ENCODE peak calls at places on chromosome 7, in five cellular contexts. One of them, this sample, is unnamed.

GRCh38 chr7:157404845-157405481 is 68.2 kb downstream of the DNAJB6 start:
- DNase-seq in AG10803: peak; percentile 86
- DNase-seq in tibial artery: no peak
- DNase-seq in endodermal cell: no peak
- DNase-seq in WERI-Rb-1: no peak
- DNase-seq in this sample: peak; percentile 77

GRCh38 chr7:95263803-95264202 is 60.5 kb downstream of the PON1 start:
- DNase-seq in AG10803: no peak
- DNase-seq in tibial artery: no peak
- DNase-seq in endodermal cell: no peak
- DNase-seq in WERI-Rb-1: no peak
- DNase-seq in this sample: no peak

GRCh38 chr7:140214075-140214684 is 37.4 kb upstream of the KDM7A start:
- DNase-seq in AG10803: peak; percentile 31
- DNase-seq in tibial artery: peak; percentile 43
- DNase-seq in endodermal cell: no peak
- DNase-seq in WERI-Rb-1: no peak
- DNase-seq in this sample: no peak

GRCh38 chr7:16743207-16743606 is 10.3 kb upstream of the TSPAN13 start:
- DNase-seq in AG10803: peak; percentile 29
- DNase-seq in tibial artery: no peak
- DNase-seq in endodermal cell: no peak
- DNase-seq in WERI-Rb-1: no peak
- DNase-seq in this sample: no peak

GRCh38 chr7:64113981-64114380 is 68.7 kb downstream of the ZNF727 start:
- DNase-seq in AG10803: no peak
- DNase-seq in tibial artery: no peak
- DNase-seq in endodermal cell: no peak
- DNase-seq in WERI-Rb-1: no peak
- DNase-seq in this sample: no peak

GRCh38 chr7:46558482-46559193 is 637.6 kb upstream of the IGFBP3 start:
- DNase-seq in AG10803: peak; percentile 76
- DNase-seq in tibial artery: no peak
- DNase-seq in endodermal cell: no peak
- DNase-seq in WERI-Rb-1: no peak
- DNase-seq in this sample: no peak

GRCh38 chr7:28793383-28793782 is 164.7 kb downstream of the TRIL start:
- DNase-seq in AG10803: peak; percentile 33
- DNase-seq in tibial artery: no peak
- DNase-seq in endodermal cell: no peak
- DNase-seq in WERI-Rb-1: no peak
- DNase-seq in this sample: no peak

GRCh38 chr7:84187087-84187805 is 7.3 kb downstream of the SEMA3A start:
- DNase-seq in AG10803: no peak
- DNase-seq in tibial artery: no peak
- DNase-seq in endodermal cell: no peak
- DNase-seq in WERI-Rb-1: no peak
- DNase-seq in this sample: no peak

GRCh38 chr7:105015631-105015965 is 1.6 kb downstream of the KMT2E start:
- DNase-seq in AG10803: no peak
- DNase-seq in tibial artery: no peak
- DNase-seq in endodermal cell: peak; percentile 65
- DNase-seq in WERI-Rb-1: no peak
- DNase-seq in this sample: no peak

GRCh38 chr7:73358590-73359275 is 30.8 kb downstream of the FKBP6 start:
- DNase-seq in AG10803: no peak
- DNase-seq in tibial artery: no peak
- DNase-seq in endodermal cell: no peak
- DNase-seq in WERI-Rb-1: no peak
- DNase-seq in this sample: no peak

GRCh38 chr7:46352335-46352954 is 431.4 kb upstream of the IGFBP3 start:
- DNase-seq in AG10803: peak; percentile 77
- DNase-seq in tibial artery: no peak
- DNase-seq in endodermal cell: peak; percentile 84
- DNase-seq in WERI-Rb-1: peak; percentile 50
- DNase-seq in this sample: peak; percentile 23

GRCh38 chr7:151757274-151757673 is 119.6 kb downstream of the PRKAG2 start:
- DNase-seq in AG10803: peak; percentile 74
- DNase-seq in tibial artery: no peak
- DNase-seq in endodermal cell: no peak
- DNase-seq in WERI-Rb-1: no peak
- DNase-seq in this sample: peak; percentile 18

GRCh38 chr7:1103009-1103788 is 15.3 kb downstream of the GPER1 start:
- DNase-seq in AG10803: no peak
- DNase-seq in tibial artery: no peak
- DNase-seq in endodermal cell: no peak
- DNase-seq in WERI-Rb-1: no peak
- DNase-seq in this sample: no peak

GRCh38 chr7:158013085-158013668 is 574.4 kb downstream of the PTPRN2 start:
- DNase-seq in AG10803: no peak
- DNase-seq in tibial artery: no peak
- DNase-seq in endodermal cell: no peak
- DNase-seq in WERI-Rb-1: no peak
- DNase-seq in this sample: no peak

GRCh38 chr7:33710608-33711007 is 194.7 kb upstream of the BMPER start:
- DNase-seq in AG10803: peak; percentile 80
- DNase-seq in tibial artery: no peak
- DNase-seq in endodermal cell: peak; percentile 52
- DNase-seq in WERI-Rb-1: peak; percentile 16
- DNase-seq in this sample: no peak

GRCh38 chr7:157423886-157424565 is 87.2 kb downstream of the DNAJB6 start:
- DNase-seq in AG10803: no peak
- DNase-seq in tibial artery: no peak
- DNase-seq in endodermal cell: no peak
- DNase-seq in WERI-Rb-1: no peak
- DNase-seq in this sample: no peak

GRCh38 chr7:12643001-12643400 is 44.4 kb upstream of the ARL4A start:
- DNase-seq in AG10803: peak; percentile 35
- DNase-seq in tibial artery: no peak
- DNase-seq in endodermal cell: no peak
- DNase-seq in WERI-Rb-1: no peak
- DNase-seq in this sample: no peak

GRCh38 chr7:50339990-50340500 is 35.5 kb downstream of the IKZF1 start:
- DNase-seq in AG10803: no peak
- DNase-seq in tibial artery: no peak
- DNase-seq in endodermal cell: peak; percentile 45
- DNase-seq in WERI-Rb-1: no peak
- DNase-seq in this sample: no peak

GRCh38 chr7:43135129-43135528 is 22.7 kb downstream of the HECW1 start:
- DNase-seq in AG10803: no peak
- DNase-seq in tibial artery: no peak
- DNase-seq in endodermal cell: peak; percentile 71
- DNase-seq in WERI-Rb-1: no peak
- DNase-seq in this sample: no peak

GRCh38 chr7:111262293-111263116 is 171.6 kb downstream of the LRRN3 start:
- DNase-seq in AG10803: no peak
- DNase-seq in tibial artery: no peak
- DNase-seq in endodermal cell: no peak
- DNase-seq in WERI-Rb-1: no peak
- DNase-seq in this sample: no peak

GRCh38 chr7:101197991-101198390 is 2.8 kb downstream of the MOGAT3 start:
- DNase-seq in AG10803: no peak
- DNase-seq in tibial artery: no peak
- DNase-seq in endodermal cell: no peak
- DNase-seq in WERI-Rb-1: no peak
- DNase-seq in this sample: no peak

GRCh38 chr7:102132209-102132752 is 154.4 kb upstream of the SH2B2 start:
- DNase-seq in AG10803: no peak
- DNase-seq in tibial artery: no peak
- DNase-seq in endodermal cell: no peak
- DNase-seq in WERI-Rb-1: no peak
- DNase-seq in this sample: no peak

GRCh38 chr7:2687881-2688318 is at the start of gene AMZ1:
- DNase-seq in AG10803: no peak
- DNase-seq in tibial artery: no peak
- DNase-seq in endodermal cell: peak; percentile 75
- DNase-seq in WERI-Rb-1: no peak
- DNase-seq in this sample: no peak

GRCh38 chr7:2687338-2687869 is 598 bp upstream of the AMZ1 start:
- DNase-seq in AG10803: peak; percentile 67
- DNase-seq in tibial artery: no peak
- DNase-seq in endodermal cell: no peak
- DNase-seq in WERI-Rb-1: no peak
- DNase-seq in this sample: no peak

GRCh38 chr7:2689951-2690705 is 2.1 kb downstream of the AMZ1 start:
- DNase-seq in AG10803: peak; percentile 61
- DNase-seq in tibial artery: no peak
- DNase-seq in endodermal cell: no peak
- DNase-seq in WERI-Rb-1: no peak
- DNase-seq in this sample: no peak

GRCh38 chr7:2689343-2689847 is 1.4 kb downstream of the AMZ1 start:
- DNase-seq in AG10803: no peak
- DNase-seq in tibial artery: no peak
- DNase-seq in endodermal cell: no peak
- DNase-seq in WERI-Rb-1: no peak
- DNase-seq in this sample: no peak

GRCh38 chr7:2688409-2689342 is 674 bp downstream of the AMZ1 start:
- DNase-seq in AG10803: peak; percentile 22
- DNase-seq in tibial artery: no peak
- DNase-seq in endodermal cell: peak; percentile 73
- DNase-seq in WERI-Rb-1: no peak
- DNase-seq in this sample: no peak
- H3K4me3 ChIP-seq in AG10803: peak overlapping the region; percentile 31
- H3K4me3 ChIP-seq in tibial artery: peak overlapping the region; percentile 39
- H3K4me3 ChIP-seq in endodermal cell: no peak overlapping the region
- H3K4me3 ChIP-seq in WERI-Rb-1: no peak overlapping the region
- H3K4me3 ChIP-seq in this sample: peak overlapping the region; percentile 49

GRCh38 chr7:13990984-13991790 is 1.7 kb upstream of the ETV1 start:
- DNase-seq in AG10803: peak; percentile 97
- DNase-seq in tibial artery: peak; percentile 98
- DNase-seq in endodermal cell: peak; percentile 99
- DNase-seq in WERI-Rb-1: peak; percentile 95
- DNase-seq in this sample: peak; percentile 92
- TF ChIP-seq CTCF in AG10803: peak; percentile 9
- TF ChIP-seq CTCF in tibial artery: no peak
- TF ChIP-seq CTCF in endodermal cell: no peak
- TF ChIP-seq CTCF in WERI-Rb-1: no peak
- TF ChIP-seq CTCF in this sample: no peak

GRCh38 chr7:5478568-5479045 is 55.0 kb upstream of the TNRC18 start:
- DNase-seq in AG10803: no peak
- DNase-seq in tibial artery: no peak
- DNase-seq in endodermal cell: no peak
- DNase-seq in WERI-Rb-1: peak; percentile 42
- DNase-seq in this sample: no peak

GRCh38 chr7:5479133-5479745 is 55.6 kb upstream of the TNRC18 start:
- DNase-seq in AG10803: peak; percentile 85
- DNase-seq in tibial artery: no peak
- DNase-seq in endodermal cell: no peak
- DNase-seq in WERI-Rb-1: no peak
- DNase-seq in this sample: no peak

GRCh38 chr7:5476001-5476400 is 52.4 kb upstream of the TNRC18 start:
- DNase-seq in AG10803: no peak
- DNase-seq in tibial artery: no peak
- DNase-seq in endodermal cell: peak; percentile 42
- DNase-seq in WERI-Rb-1: no peak
- DNase-seq in this sample: no peak

GRCh38 chr7:5477126-5477525 is 53.5 kb upstream of the TNRC18 start:
- DNase-seq in AG10803: no peak
- DNase-seq in tibial artery: no peak
- DNase-seq in endodermal cell: peak; percentile 45
- DNase-seq in WERI-Rb-1: peak; percentile 5
- DNase-seq in this sample: no peak

DNA sequence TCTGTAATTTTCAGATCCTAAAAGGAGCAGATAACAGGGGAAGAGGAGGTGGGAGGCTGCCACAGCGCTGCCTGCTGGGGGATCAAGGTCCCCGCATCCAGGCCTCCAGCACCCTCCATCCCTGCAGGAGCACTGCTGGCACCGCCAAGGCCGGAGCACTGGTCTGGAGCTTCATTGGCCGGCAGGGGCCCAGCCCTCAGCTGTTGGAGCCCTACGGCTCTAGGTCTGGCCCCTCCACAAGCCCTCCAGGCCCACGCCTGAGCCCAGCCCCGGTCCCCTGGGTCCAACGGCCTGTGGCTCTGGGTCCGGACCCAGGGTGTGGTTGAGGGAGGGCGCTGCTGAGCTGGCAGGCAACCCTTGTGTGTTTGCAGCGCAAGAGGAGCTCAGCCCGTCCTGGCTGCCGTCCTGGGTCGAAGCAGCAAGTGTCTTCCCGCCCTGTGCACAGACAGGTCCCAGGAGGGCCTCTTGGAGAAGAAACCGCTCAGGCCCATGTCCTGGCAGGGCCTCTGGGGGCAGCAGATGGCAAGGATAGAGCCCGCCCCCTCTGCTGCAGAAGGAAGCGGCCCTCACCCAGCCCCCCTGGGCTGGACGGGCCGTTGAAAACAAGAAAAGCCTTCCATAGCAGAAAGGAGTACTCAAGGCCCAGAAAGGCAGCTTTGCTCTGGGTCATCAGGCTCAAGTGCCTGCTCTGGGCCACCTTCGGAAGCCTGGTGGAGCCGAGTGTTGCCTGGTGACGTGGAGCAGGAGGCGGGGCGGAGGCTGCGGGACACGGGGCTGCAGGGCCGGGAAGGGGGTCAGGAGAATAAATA is 54.3 kb upstream of the TNRC18 start:
- DNase-seq in AG10803: no peak
- DNase-seq in tibial artery: no peak
- DNase-seq in endodermal cell: peak; percentile 89
- DNase-seq in WERI-Rb-1: peak; percentile 91
- DNase-seq in this sample: no peak
- H3K4me3 ChIP-seq in AG10803: no peak overlapping the region
- H3K4me3 ChIP-seq in tibial artery: peak overlapping the region; percentile 39
- H3K4me3 ChIP-seq in endodermal cell: no peak overlapping the region
- H3K4me3 ChIP-seq in WERI-Rb-1: peak overlapping the region; percentile 39
- H3K4me3 ChIP-seq in this sample: no peak overlapping the region

GRCh38 chr7:98863601-98864000 is 6.2 kb downstream of the TMEM130 start:
- DNase-seq in AG10803: no peak
- DNase-seq in tibial artery: no peak
- DNase-seq in endodermal cell: no peak
- DNase-seq in WERI-Rb-1: no peak
- DNase-seq in this sample: no peak

GRCh38 chr7:98860069-98860468 is 9.7 kb downstream of the TMEM130 start:
- DNase-seq in AG10803: no peak
- DNase-seq in tibial artery: no peak
- DNase-seq in endodermal cell: no peak
- DNase-seq in WERI-Rb-1: no peak
- DNase-seq in this sample: no peak

GRCh38 chr7:98864726-98865420 is 4.9 kb downstream of the TMEM130 start:
- DNase-seq in AG10803: peak; percentile 42
- DNase-seq in tibial artery: no peak
- DNase-seq in endodermal cell: no peak
- DNase-seq in WERI-Rb-1: no peak
- DNase-seq in this sample: no peak

GRCh38 chr7:98862716-98863420 is 6.9 kb downstream of the TMEM130 start:
- DNase-seq in AG10803: no peak
- DNase-seq in tibial artery: no peak
- DNase-seq in endodermal cell: no peak
- DNase-seq in WERI-Rb-1: peak; percentile 59
- DNase-seq in this sample: no peak

DNA sequence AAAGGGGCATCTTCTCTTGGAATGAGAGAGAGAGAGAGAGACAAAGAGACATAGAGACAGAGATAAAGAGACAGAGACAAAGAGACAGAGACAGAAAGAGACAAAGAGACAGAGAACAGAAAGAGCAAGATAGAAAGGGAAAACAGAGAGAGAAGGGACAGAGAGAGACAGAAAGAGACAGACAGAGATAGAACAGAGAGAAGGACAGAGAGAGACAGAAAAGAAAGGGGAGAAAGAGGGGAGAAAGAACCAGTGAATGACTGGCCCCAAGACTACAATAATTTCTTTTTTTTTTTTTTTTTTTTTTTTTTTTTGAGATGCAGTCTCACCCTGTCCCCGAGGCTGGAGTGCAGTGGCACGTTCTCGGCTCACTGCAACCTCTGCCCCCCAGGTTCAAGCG is 7.6 kb downstream of the TMEM130 start:
- DNase-seq in AG10803: no peak
- DNase-seq in tibial artery: no peak
- DNase-seq in endodermal cell: no peak
- DNase-seq in WERI-Rb-1: no peak
- DNase-seq in this sample: no peak
- TF ChIP-seq CTCF in AG10803: no peak
- TF ChIP-seq CTCF in tibial artery: no peak
- TF ChIP-seq CTCF in endodermal cell: no peak
- TF ChIP-seq CTCF in WERI-Rb-1: no peak
- TF ChIP-seq CTCF in this sample: no peak

This sample was measured in AG09309.